ENCODE peak calls at places on chromosomes 4 and X, in four cellular contexts. K, B, A and G are unnamed samples.
A peak's percentile ranks its signal among the peaks of the same experiment; 100 is the strongest.

GRCh38 chr4:123325241-123325681 is 71.3 kb upstream of the SPRY1 start:
- DNase-seq in B (no peak), A (no peak), K (peak; percentile 61), G (no peak)

GRCh38 chr4:3825530-3825929 is 59.3 kb downstream of the ADRA2C start:
- DNase-seq in A (no peak), B (no peak), K (no peak), G (no peak)

GRCh38 chrX:22800360-22800759 is 199.4 kb upstream of the DDX53 start:
- DNase-seq in K (peak; percentile 83), A (no peak), B (peak; percentile 78), G (no peak)

GRCh38 chrX:38646129-38646528 is 84.8 kb downstream of the TSPAN7 start:
- DNase-seq in A (no peak), B (no peak), K (no peak), G (no peak)

GRCh38 chr4:114361249-114361648 is 237.4 kb upstream of the UGT8 start:
- DNase-seq in B (no peak), K (no peak), A (no peak), G (no peak)

GRCh38 chrX:153769158-153769864 is 5.3 kb downstream of the PLXNB3 start:
- DNase-seq in B (no peak), K (no peak), A (no peak), G (no peak)

GRCh38 chr4:1233641-1234277 is 15.2 kb downstream of the CTBP1 start:
- DNase-seq in A (no peak), B (no peak), K (peak; percentile 39), G (no peak)

GRCh38 chr4:10074767-10075105 is 41.9 kb downstream of the WDR1 start:
- DNase-seq in K (peak; percentile 66), B (peak; percentile 46), A (no peak), G (no peak)

GRCh38 chr4:6474053-6474568 is 1.7 kb upstream of the PPP2R2C start:
- DNase-seq in B (no peak), A (no peak), K (no peak), G (peak; percentile 14)

GRCh38 chrX:74232859-74233258 is 71.1 kb upstream of the ZCCHC13 start:
- DNase-seq in K (peak; percentile 14), A (peak; percentile 5), B (peak; percentile 35), G (no peak)

GRCh38 chr4:386708-387105 is 49.1 kb downstream of the ZNF141 start:
- DNase-seq in A (no peak), B (no peak), K (no peak), G (no peak)

GRCh38 chrX:68942141-68942540 is 113.3 kb downstream of the EFNB1 start:
- DNase-seq in K (no peak), A (no peak), B (no peak), G (no peak)

GRCh38 chrX:136146614-136147319 is 566 bp upstream of the FHL1 start:
- DNase-seq in B (no peak), K (no peak), A (no peak), G (no peak)

GRCh38 chr4:76670631-76671030 is 227.3 kb downstream of the SOWAHB start:
- DNase-seq in K (no peak), B (no peak), A (no peak), G (no peak)

GRCh38 chrX:40573763-40574162 is 7.0 kb upstream of the ATP6AP2 start:
- DNase-seq in A (no peak), B (peak; percentile 17), K (no peak), G (no peak)

GRCh38 chrX:148722966-148723365 is 222.5 kb downstream of the AFF2 start:
- DNase-seq in B (no peak), K (peak; percentile 32), A (no peak), G (no peak)

GRCh38 chr4:90449626-90450025 is 322.4 kb downstream of the CCSER1 start:
- DNase-seq in B (no peak), K (no peak), A (no peak), G (no peak)

GRCh38 chr4:127732623-127733199 is 2.5 kb downstream of the SLC25A31 start:
- DNase-seq in K (peak; percentile 63), A (peak; percentile 7), B (peak; percentile 59), G (no peak)

GRCh38 chrX:56803849-56804681 is 75.0 kb downstream of the NBDY start:
- DNase-seq in B (peak; percentile 21), A (no peak), K (no peak), G (no peak)

GRCh38 chr4:7044415-7044930 is 1.3 kb downstream of the TADA2B start:
- DNase-seq in B (no peak), K (no peak), A (no peak), G (no peak)

GRCh38 chrX:148723551-148723950 is 223.1 kb downstream of the AFF2 start:
- DNase-seq in A (no peak), K (no peak), B (no peak), G (no peak)

GRCh38 chr4:52604215-52604614 is 54.9 kb downstream of the USP46 start:
- DNase-seq in B (no peak), K (no peak), A (no peak), G (no peak)

GRCh38 chrX:3806630-3807029 is 93.2 kb upstream of the PRKX start:
- DNase-seq in K (no peak), B (no peak), A (no peak), G (no peak)

GRCh38 chr4:156581693-156582092 is 389.9 kb downstream of the PDGFC start:
- DNase-seq in A (no peak), K (peak; percentile 36), B (no peak), G (no peak)